ENCODE peak calls at places on chromosomes 11 and 22, in seven cellular contexts. G, L, I, U, C, M and O are unnamed samples.

GRCh38 chr22:40637181-40638150 is 947 bp upstream of the MRTFA start:
- DNase-seq in G (peak; percentile 31), L (peak; percentile 31), I (no peak), U (no peak), C (peak; percentile 49), M (peak; percentile 49), O (peak; percentile 53)

GRCh38 chr11:77457340-77457739 is 16.6 kb downstream of the PAK1 start:
- DNase-seq in G (no peak), L (peak; percentile 70), I (no peak), U (no peak), C (no peak), M (no peak), O (no peak)

GRCh38 chr11:33310720-33311500 is 53.7 kb downstream of the HIPK3 start:
- DNase-seq in G (no peak), L (no peak), I (peak; percentile 82), U (no peak), C (peak; percentile 87), M (no peak), O (no peak)

GRCh38 chr22:45968751-45969413 is 8.1 kb downstream of the WNT7B start:
- DNase-seq in G (no peak), L (peak; percentile 43), I (peak; percentile 96), U (peak; percentile 48), C (peak; percentile 95), M (no peak), O (no peak)

GRCh38 chr11:46285594-46286033 is 8.2 kb downstream of the CREB3L1 start:
- DNase-seq in G (peak; percentile 44), L (no peak), I (no peak), U (peak; percentile 90), C (no peak), M (peak; percentile 62), O (no peak)

GRCh38 chr22:29268511-29269229 is 602 bp downstream of the EWSR1 start:
- DNase-seq in G (peak; percentile 60), L (peak; percentile 77), I (peak; percentile 82), U (peak; percentile 84), C (peak; percentile 56), M (peak; percentile 82), O (no peak)

GRCh38 chr22:48153726-48154125 is 1391.3 kb downstream of the TBC1D22A start:
- DNase-seq in G (peak; percentile 87), L (no peak), I (no peak), U (no peak), C (no peak), M (no peak), O (no peak)

GRCh38 chr22:42202669-42203068 is 67.8 kb downstream of the TCF20 start:
- DNase-seq in G (no peak), L (no peak), I (peak; percentile 62), U (peak; percentile 38), C (peak; percentile 25), M (no peak), O (no peak)

GRCh38 chr22:48536691-48537591 is 1290.7 kb downstream of the BRD1 start:
- DNase-seq in G (no peak), L (no peak), I (no peak), U (no peak), C (no peak), M (no peak), O (no peak)